ENCODE peak calls at places on chromosomes 11 and 22, in five cellular contexts. One of them, this sample, is unnamed.

GRCh38 chr11:12094872-12095800 is 15.3 kb upstream of the MICAL2 start:
- DNase-seq in Calu3: peak
- DNase-seq in posterior cingulate gyrus: no peak
- DNase-seq in NCI-H1048: no peak
- DNase-seq in substantia nigra: no peak
- DNase-seq in this sample: no peak

GRCh38 chr11:128809128-128809527 is 58.0 kb downstream of the KCNJ1 start:
- DNase-seq in Calu3: no peak
- DNase-seq in posterior cingulate gyrus: no peak
- DNase-seq in NCI-H1048: no peak
- DNase-seq in substantia nigra: no peak
- DNase-seq in this sample: no peak

GRCh38 chr22:50209893-50210292 is 9.1 kb downstream of the SELENOO start:
- DNase-seq in Calu3: peak
- DNase-seq in posterior cingulate gyrus: no peak
- DNase-seq in NCI-H1048: peak
- DNase-seq in substantia nigra: peak
- DNase-seq in this sample: peak

GRCh38 chr11:59668188-59668949 is 468 bp downstream of the PATL1 start:
- DNase-seq in Calu3: peak
- DNase-seq in posterior cingulate gyrus: no peak
- DNase-seq in NCI-H1048: peak
- DNase-seq in substantia nigra: peak
- DNase-seq in this sample: peak

GRCh38 chr11:134677338-134677948 is 265.4 kb upstream of the B3GAT1 start:
- DNase-seq in Calu3: no peak
- DNase-seq in posterior cingulate gyrus: no peak
- DNase-seq in NCI-H1048: no peak
- DNase-seq in substantia nigra: no peak
- DNase-seq in this sample: no peak

GRCh38 chr11:64419818-64420485 is 61.0 kb downstream of the RPS6KA4 start:
- DNase-seq in Calu3: no peak
- DNase-seq in posterior cingulate gyrus: no peak
- DNase-seq in NCI-H1048: no peak
- DNase-seq in substantia nigra: no peak
- DNase-seq in this sample: no peak

GRCh38 chr11:117070016-117070415 is 28.2 kb downstream of the SIK3 start:
- DNase-seq in Calu3: no peak
- DNase-seq in posterior cingulate gyrus: no peak
- DNase-seq in NCI-H1048: no peak
- DNase-seq in substantia nigra: no peak
- DNase-seq in this sample: no peak

GRCh38 chr11:123461164-123461563 is 31.1 kb downstream of the GRAMD1B start:
- DNase-seq in Calu3: no peak
- DNase-seq in posterior cingulate gyrus: no peak
- DNase-seq in NCI-H1048: no peak
- DNase-seq in substantia nigra: peak
- DNase-seq in this sample: no peak

GRCh38 chr11:90218606-90219005 is 4.2 kb downstream of the CHORDC1 start:
- DNase-seq in Calu3: peak
- DNase-seq in posterior cingulate gyrus: no peak
- DNase-seq in NCI-H1048: no peak
- DNase-seq in substantia nigra: no peak
- DNase-seq in this sample: no peak

GRCh38 chr11:65927904-65928397 is 8.7 kb downstream of the DRAP1 start:
- DNase-seq in Calu3: no peak
- DNase-seq in posterior cingulate gyrus: no peak
- DNase-seq in NCI-H1048: no peak
- DNase-seq in substantia nigra: no peak
- DNase-seq in this sample: peak

GRCh38 chr11:110373061-110373702 is 56.6 kb upstream of the FDX1 start:
- DNase-seq in Calu3: no peak
- DNase-seq in posterior cingulate gyrus: no peak
- DNase-seq in NCI-H1048: no peak
- DNase-seq in substantia nigra: no peak
- DNase-seq in this sample: no peak

GRCh38 chr11:111305871-111306270 is 7.5 kb downstream of the POU2AF3 start:
- DNase-seq in Calu3: no peak
- DNase-seq in posterior cingulate gyrus: no peak
- DNase-seq in NCI-H1048: no peak
- DNase-seq in substantia nigra: no peak
- DNase-seq in this sample: no peak

GRCh38 chr11:97361812-97362378 is 972.1 kb downstream of the JRKL start:
- DNase-seq in Calu3: no peak
- DNase-seq in posterior cingulate gyrus: no peak
- DNase-seq in NCI-H1048: no peak
- DNase-seq in substantia nigra: no peak
- DNase-seq in this sample: no peak

GRCh38 chr11:38345286-38345685 is 1747.2 kb upstream of the RAG2 start:
- DNase-seq in Calu3: no peak
- DNase-seq in posterior cingulate gyrus: no peak
- DNase-seq in NCI-H1048: no peak
- DNase-seq in substantia nigra: no peak
- DNase-seq in this sample: no peak

This sample was measured in activated T-helper 1 cell treated with Interleukin-2 at 50 U/mL for 16 hours.